ENCODE peak calls at places on chromosome 13, in nine cellular contexts. One of them, this sample, is unnamed.

GRCh38 chr13:98389319-98389718 is 187.6 kb downstream of the STK24 start:
- DNase-seq in ovary: no peak
- DNase-seq in effector memory CD4-positive, alpha-beta T cell: no peak
- DNase-seq in tibial artery: no peak
- DNase-seq in GM23248: peak
- DNase-seq in tibial nerve: no peak
- DNase-seq in colonic mucosa: no peak
- DNase-seq in GM12878: no peak
- DNase-seq in heart left ventricle: peak
- DNase-seq in this sample: no peak

GRCh38 chr13:112768795-112769411 is 79.1 kb downstream of the ATP11A start:
- DNase-seq in effector memory CD4-positive, alpha-beta T cell: no peak
- DNase-seq in ovary: no peak
- DNase-seq in tibial nerve: no peak
- DNase-seq in GM12878: peak
- DNase-seq in GM23248: no peak
- DNase-seq in colonic mucosa: no peak
- DNase-seq in tibial artery: no peak
- DNase-seq in heart left ventricle: peak
- DNase-seq in this sample: no peak

GRCh38 chr13:112260108-112261055 is 115.8 kb upstream of the SPACA7 start:
- DNase-seq in GM23248: no peak
- DNase-seq in ovary: no peak
- DNase-seq in tibial artery: no peak
- DNase-seq in tibial nerve: no peak
- DNase-seq in heart left ventricle: no peak
- DNase-seq in GM12878: no peak
- DNase-seq in effector memory CD4-positive, alpha-beta T cell: no peak
- DNase-seq in colonic mucosa: no peak
- DNase-seq in this sample: no peak

GRCh38 chr13:23956106-23956505 is 58.8 kb upstream of the C1QTNF9B start:
- DNase-seq in ovary: no peak
- DNase-seq in colonic mucosa: peak
- DNase-seq in GM12878: no peak
- DNase-seq in tibial nerve: no peak
- DNase-seq in heart left ventricle: no peak
- DNase-seq in tibial artery: no peak
- DNase-seq in GM23248: peak
- DNase-seq in effector memory CD4-positive, alpha-beta T cell: no peak
- DNase-seq in this sample: no peak

GRCh38 chr13:61664821-61665705 is 249.4 kb upstream of the PCDH20 start:
- DNase-seq in ovary: no peak
- DNase-seq in GM12878: no peak
- DNase-seq in colonic mucosa: no peak
- DNase-seq in GM23248: no peak
- DNase-seq in tibial nerve: no peak
- DNase-seq in heart left ventricle: no peak
- DNase-seq in tibial artery: no peak
- DNase-seq in effector memory CD4-positive, alpha-beta T cell: no peak
- DNase-seq in this sample: no peak

GRCh38 chr13:105343134-105343806 is 1192.2 kb downstream of the EFNB2 start:
- DNase-seq in colonic mucosa: no peak
- DNase-seq in GM23248: no peak
- DNase-seq in effector memory CD4-positive, alpha-beta T cell: no peak
- DNase-seq in tibial nerve: no peak
- DNase-seq in heart left ventricle: no peak
- DNase-seq in tibial artery: no peak
- DNase-seq in GM12878: no peak
- DNase-seq in ovary: no peak
- DNase-seq in this sample: no peak

GRCh38 chr13:108769213-108770070 is 140.0 kb downstream of the MYO16 start:
- DNase-seq in tibial nerve: no peak
- DNase-seq in GM23248: no peak
- DNase-seq in GM12878: no peak
- DNase-seq in heart left ventricle: no peak
- DNase-seq in colonic mucosa: no peak
- DNase-seq in ovary: no peak
- DNase-seq in tibial artery: no peak
- DNase-seq in effector memory CD4-positive, alpha-beta T cell: no peak
- DNase-seq in this sample: no peak

GRCh38 chr13:76792680-76793334 is 93.4 kb downstream of the KCTD12 start:
- DNase-seq in heart left ventricle: peak
- DNase-seq in tibial nerve: no peak
- DNase-seq in ovary: no peak
- DNase-seq in colonic mucosa: peak
- DNase-seq in effector memory CD4-positive, alpha-beta T cell: no peak
- DNase-seq in GM23248: peak
- DNase-seq in tibial artery: no peak
- DNase-seq in GM12878: no peak
- DNase-seq in this sample: no peak

GRCh38 chr13:43364210-43365041 is 341.0 kb downstream of the DNAJC15 start:
- DNase-seq in effector memory CD4-positive, alpha-beta T cell: no peak
- DNase-seq in colonic mucosa: no peak
- DNase-seq in GM12878: no peak
- DNase-seq in heart left ventricle: no peak
- DNase-seq in GM23248: peak
- DNase-seq in tibial nerve: no peak
- DNase-seq in ovary: no peak
- DNase-seq in tibial artery: no peak
- DNase-seq in this sample: no peak

GRCh38 chr13:43365042-43365344 is 341.6 kb downstream of the DNAJC15 start:
- DNase-seq in tibial artery: no peak
- DNase-seq in GM23248: no peak
- DNase-seq in GM12878: no peak
- DNase-seq in effector memory CD4-positive, alpha-beta T cell: no peak
- DNase-seq in heart left ventricle: no peak
- DNase-seq in tibial nerve: no peak
- DNase-seq in colonic mucosa: no peak
- DNase-seq in ovary: no peak
- DNase-seq in this sample: no peak

GRCh38 chr13:43368003-43368402 is 344.6 kb downstream of the DNAJC15 start:
- DNase-seq in GM12878: no peak
- DNase-seq in heart left ventricle: no peak
- DNase-seq in ovary: no peak
- DNase-seq in GM23248: peak
- DNase-seq in tibial artery: no peak
- DNase-seq in effector memory CD4-positive, alpha-beta T cell: no peak
- DNase-seq in tibial nerve: no peak
- DNase-seq in colonic mucosa: no peak
- DNase-seq in this sample: no peak

GRCh38 chr13:43373400-43373799 is 350.0 kb downstream of the DNAJC15 start:
- DNase-seq in ovary: no peak
- DNase-seq in GM12878: no peak
- DNase-seq in colonic mucosa: no peak
- DNase-seq in GM23248: no peak
- DNase-seq in effector memory CD4-positive, alpha-beta T cell: no peak
- DNase-seq in heart left ventricle: no peak
- DNase-seq in tibial artery: no peak
- DNase-seq in tibial nerve: no peak
- DNase-seq in this sample: no peak

DNA sequence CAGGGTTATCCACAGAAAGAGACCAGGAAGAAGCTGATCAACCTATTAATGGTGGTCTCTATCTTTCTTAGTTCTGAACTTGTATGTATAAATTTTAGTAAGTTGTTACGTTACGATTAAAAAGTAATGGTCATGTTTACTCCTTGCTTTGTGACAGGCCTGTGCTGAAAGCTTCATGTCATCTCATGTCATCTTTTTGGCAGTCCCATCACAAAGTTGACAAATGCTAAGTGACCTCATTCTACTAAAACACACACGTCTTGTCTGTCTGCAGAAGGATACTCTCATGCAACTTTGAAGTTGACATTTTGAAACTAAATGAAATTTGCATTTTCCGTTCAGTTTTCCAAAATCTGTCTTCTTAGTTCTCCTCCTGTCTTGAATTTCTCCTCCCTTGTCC is 345.9 kb downstream of the DNAJC15 start:
- DNase-seq in ovary: no peak
- DNase-seq in tibial nerve: no peak
- DNase-seq in GM12878: no peak
- DNase-seq in colonic mucosa: no peak
- DNase-seq in effector memory CD4-positive, alpha-beta T cell: no peak
- DNase-seq in tibial artery: no peak
- DNase-seq in heart left ventricle: no peak
- DNase-seq in GM23248: no peak
- DNase-seq in this sample: no peak
- H3K27ac ChIP-seq in ovary: no peak
- H3K27ac ChIP-seq in tibial nerve: no peak
- H3K27ac ChIP-seq in GM12878: no peak
- H3K27ac ChIP-seq in colonic mucosa: no peak
- H3K27ac ChIP-seq in effector memory CD4-positive, alpha-beta T cell: no peak
- H3K27ac ChIP-seq in tibial artery: no peak
- H3K27ac ChIP-seq in heart left ventricle: no peak
- H3K27ac ChIP-seq in GM23248: no peak
- H3K27ac ChIP-seq in this sample: no peak

GRCh38 chr13:44814836-44815235 is 174.4 kb downstream of the NUFIP1 start:
- DNase-seq in ovary: no peak
- DNase-seq in GM23248: peak
- DNase-seq in heart left ventricle: no peak
- DNase-seq in tibial nerve: no peak
- DNase-seq in colonic mucosa: no peak
- DNase-seq in tibial artery: no peak
- DNase-seq in GM12878: no peak
- DNase-seq in effector memory CD4-positive, alpha-beta T cell: no peak
- DNase-seq in this sample: no peak

GRCh38 chr13:44814144-44814543 is 175.1 kb downstream of the NUFIP1 start:
- DNase-seq in tibial artery: no peak
- DNase-seq in tibial nerve: no peak
- DNase-seq in ovary: no peak
- DNase-seq in effector memory CD4-positive, alpha-beta T cell: no peak
- DNase-seq in GM23248: no peak
- DNase-seq in GM12878: no peak
- DNase-seq in heart left ventricle: no peak
- DNase-seq in colonic mucosa: no peak
- DNase-seq in this sample: no peak

GRCh38 chr13:44810067-44810840 is 179.0 kb downstream of the NUFIP1 start:
- DNase-seq in tibial nerve: no peak
- DNase-seq in heart left ventricle: peak
- DNase-seq in ovary: peak
- DNase-seq in GM23248: peak
- DNase-seq in tibial artery: no peak
- DNase-seq in GM12878: no peak
- DNase-seq in effector memory CD4-positive, alpha-beta T cell: no peak
- DNase-seq in colonic mucosa: peak
- DNase-seq in this sample: no peak

GRCh38 chr13:44815507-44816074 is 173.7 kb downstream of the NUFIP1 start:
- DNase-seq in tibial artery: no peak
- DNase-seq in tibial nerve: no peak
- DNase-seq in GM23248: peak
- DNase-seq in effector memory CD4-positive, alpha-beta T cell: no peak
- DNase-seq in colonic mucosa: peak
- DNase-seq in heart left ventricle: no peak
- DNase-seq in GM12878: no peak
- DNase-seq in ovary: peak
- DNase-seq in this sample: no peak

GRCh38 chr13:44812818-44813217 is 176.5 kb downstream of the NUFIP1 start:
- DNase-seq in tibial nerve: no peak
- DNase-seq in ovary: no peak
- DNase-seq in GM12878: no peak
- DNase-seq in heart left ventricle: no peak
- DNase-seq in GM23248: peak
- DNase-seq in tibial artery: no peak
- DNase-seq in colonic mucosa: no peak
- DNase-seq in effector memory CD4-positive, alpha-beta T cell: no peak
- DNase-seq in this sample: no peak
- H3K27ac ChIP-seq in tibial nerve: no peak
- H3K27ac ChIP-seq in ovary: peak
- H3K27ac ChIP-seq in GM12878: no peak
- H3K27ac ChIP-seq in heart left ventricle: no peak
- H3K27ac ChIP-seq in GM23248: no peak
- H3K27ac ChIP-seq in tibial artery: peak
- H3K27ac ChIP-seq in colonic mucosa: no peak
- H3K27ac ChIP-seq in effector memory CD4-positive, alpha-beta T cell: no peak
- H3K27ac ChIP-seq in this sample: no peak

GRCh38 chr13:91879360-91879759 is 480.9 kb downstream of the GPC5 start:
- DNase-seq in tibial artery: no peak
- DNase-seq in heart left ventricle: no peak
- DNase-seq in GM23248: no peak
- DNase-seq in colonic mucosa: no peak
- DNase-seq in GM12878: no peak
- DNase-seq in ovary: no peak
- DNase-seq in effector memory CD4-positive, alpha-beta T cell: no peak
- DNase-seq in tibial nerve: no peak
- DNase-seq in this sample: no peak
- H3K27ac ChIP-seq in tibial artery: no peak
- H3K27ac ChIP-seq in heart left ventricle: no peak
- H3K27ac ChIP-seq in GM23248: no peak
- H3K27ac ChIP-seq in colonic mucosa: no peak
- H3K27ac ChIP-seq in GM12878: no peak
- H3K27ac ChIP-seq in ovary: no peak
- H3K27ac ChIP-seq in effector memory CD4-positive, alpha-beta T cell: no peak
- H3K27ac ChIP-seq in tibial nerve: no peak
- H3K27ac ChIP-seq in this sample: no peak

GRCh38 chr13:89052699-89053098 is 1381.5 kb downstream of the SLITRK5 start:
- DNase-seq in GM12878: no peak
- DNase-seq in GM23248: no peak
- DNase-seq in colonic mucosa: no peak
- DNase-seq in effector memory CD4-positive, alpha-beta T cell: no peak
- DNase-seq in heart left ventricle: no peak
- DNase-seq in tibial nerve: no peak
- DNase-seq in tibial artery: no peak
- DNase-seq in ovary: no peak
- DNase-seq in this sample: no peak

GRCh38 chr13:89057274-89057673 is 1386.1 kb downstream of the SLITRK5 start:
- DNase-seq in colonic mucosa: no peak
- DNase-seq in GM12878: no peak
- DNase-seq in GM23248: no peak
- DNase-seq in heart left ventricle: no peak
- DNase-seq in effector memory CD4-positive, alpha-beta T cell: no peak
- DNase-seq in tibial artery: no peak
- DNase-seq in ovary: no peak
- DNase-seq in tibial nerve: no peak
- DNase-seq in this sample: no peak

GRCh38 chr13:89061821-89062220 is 1390.7 kb downstream of the SLITRK5 start:
- DNase-seq in GM12878: no peak
- DNase-seq in colonic mucosa: peak
- DNase-seq in effector memory CD4-positive, alpha-beta T cell: no peak
- DNase-seq in ovary: no peak
- DNase-seq in tibial nerve: no peak
- DNase-seq in GM23248: no peak
- DNase-seq in heart left ventricle: no peak
- DNase-seq in tibial artery: no peak
- DNase-seq in this sample: no peak

GRCh38 chr13:89053418-89053817 is 1382.2 kb downstream of the SLITRK5 start:
- DNase-seq in tibial nerve: no peak
- DNase-seq in colonic mucosa: no peak
- DNase-seq in GM12878: no peak
- DNase-seq in GM23248: no peak
- DNase-seq in heart left ventricle: no peak
- DNase-seq in tibial artery: no peak
- DNase-seq in effector memory CD4-positive, alpha-beta T cell: no peak
- DNase-seq in ovary: no peak
- DNase-seq in this sample: no peak

DNA sequence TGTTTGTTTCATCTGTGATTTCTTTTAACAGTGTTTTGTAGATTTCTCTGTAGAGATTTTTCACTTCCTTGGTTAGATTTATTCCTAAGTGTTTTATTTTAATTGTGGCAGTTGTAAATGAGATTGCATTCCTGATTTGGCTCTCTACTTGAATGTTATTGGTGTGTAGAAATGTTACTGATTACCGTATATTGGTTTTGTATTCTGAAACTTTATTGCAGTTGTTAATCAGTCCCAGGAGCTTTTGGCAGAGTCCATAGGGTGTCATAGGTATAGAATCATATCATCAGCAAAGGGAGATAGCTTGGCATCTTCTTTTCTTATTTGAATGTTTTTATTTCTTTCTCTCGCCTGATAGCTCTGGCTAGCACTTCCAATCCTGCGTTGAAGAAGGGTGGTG is 1386.7 kb downstream of the SLITRK5 start:
- DNase-seq in effector memory CD4-positive, alpha-beta T cell: no peak
- DNase-seq in GM12878: no peak
- DNase-seq in ovary: no peak
- DNase-seq in colonic mucosa: no peak
- DNase-seq in heart left ventricle: no peak
- DNase-seq in tibial artery: no peak
- DNase-seq in GM23248: no peak
- DNase-seq in tibial nerve: no peak
- DNase-seq in this sample: no peak
- H3K27ac ChIP-seq in effector memory CD4-positive, alpha-beta T cell: no peak
- H3K27ac ChIP-seq in GM12878: no peak
- H3K27ac ChIP-seq in ovary: no peak
- H3K27ac ChIP-seq in colonic mucosa: no peak
- H3K27ac ChIP-seq in heart left ventricle: no peak
- H3K27ac ChIP-seq in tibial artery: no peak
- H3K27ac ChIP-seq in GM23248: no peak
- H3K27ac ChIP-seq in tibial nerve: no peak
- H3K27ac ChIP-seq in this sample: no peak